ENCODE peak calls at places on chromosomes 11 and 22, in nine cellular contexts. One of them, this sample, is unnamed. For H3K36me3, H3K27me3 and H3K4me1, the result is how much of the 10 kb centered on the place peaks cover.

GRCh38 chr11:12482839-12483238 is 105.5 kb downstream of the PARVA start:
- DNase-seq in cardiac muscle cell: no peak
- DNase-seq in endodermal cell: no peak
- DNase-seq in uterus: no peak
- DNase-seq in mammary epithelial cell: no peak
- DNase-seq in tibial artery: no peak
- DNase-seq in prostate gland: no peak
- DNase-seq in GM23248: no peak
- DNase-seq in neural progenitor cell: no peak
- DNase-seq in this sample: no peak

GRCh38 chr11:33060271-33060670 is 20.9 kb downstream of the TCP11L1 start:
- DNase-seq in cardiac muscle cell: no peak
- DNase-seq in endodermal cell: peak
- DNase-seq in uterus: no peak
- DNase-seq in mammary epithelial cell: no peak
- DNase-seq in tibial artery: no peak
- DNase-seq in prostate gland: no peak
- DNase-seq in GM23248: no peak
- DNase-seq in neural progenitor cell: no peak
- DNase-seq in this sample: no peak

GRCh38 chr11:2583605-2583958 is 116.2 kb downstream of the KCNQ1OT1 start:
- DNase-seq in cardiac muscle cell: no peak
- DNase-seq in endodermal cell: peak
- DNase-seq in uterus: no peak
- DNase-seq in mammary epithelial cell: no peak
- DNase-seq in tibial artery: peak
- DNase-seq in prostate gland: no peak
- DNase-seq in GM23248: no peak
- DNase-seq in neural progenitor cell: no peak
- DNase-seq in this sample: no peak

GRCh38 chr22:49208003-49208402 is 619.7 kb downstream of the BRD1 start:
- DNase-seq in cardiac muscle cell: no peak
- DNase-seq in endodermal cell: no peak
- DNase-seq in uterus: no peak
- DNase-seq in mammary epithelial cell: no peak
- DNase-seq in tibial artery: peak
- DNase-seq in prostate gland: no peak
- DNase-seq in GM23248: no peak
- DNase-seq in neural progenitor cell: no peak
- DNase-seq in this sample: no peak

GRCh38 chr11:65892661-65893317 is 2.3 kb downstream of the CCDC85B start:
- DNase-seq in cardiac muscle cell: no peak
- DNase-seq in endodermal cell: no peak
- DNase-seq in uterus: peak
- DNase-seq in mammary epithelial cell: no peak
- DNase-seq in tibial artery: no peak
- DNase-seq in prostate gland: no peak
- DNase-seq in GM23248: no peak
- DNase-seq in neural progenitor cell: no peak
- DNase-seq in this sample: no peak

GRCh38 chr11:2375341-2375853 is 1.7 kb upstream of the CD81 start:
- DNase-seq in cardiac muscle cell: peak
- DNase-seq in endodermal cell: no peak
- DNase-seq in uterus: no peak
- DNase-seq in mammary epithelial cell: no peak
- DNase-seq in tibial artery: no peak
- DNase-seq in prostate gland: no peak
- DNase-seq in GM23248: no peak
- DNase-seq in neural progenitor cell: no peak
- DNase-seq in this sample: no peak

GRCh38 chr11:93775289-93775688 is 8.8 kb upstream of the MED17 start:
- DNase-seq in cardiac muscle cell: peak
- DNase-seq in endodermal cell: peak
- DNase-seq in uterus: no peak
- DNase-seq in mammary epithelial cell: no peak
- DNase-seq in tibial artery: no peak
- DNase-seq in prostate gland: no peak
- DNase-seq in GM23248: peak
- DNase-seq in neural progenitor cell: peak
- DNase-seq in this sample: no peak

GRCh38 chr11:128726464-128727139 is 32.7 kb downstream of the FLI1 start:
- DNase-seq in cardiac muscle cell: no peak
- DNase-seq in endodermal cell: no peak
- DNase-seq in uterus: no peak
- DNase-seq in mammary epithelial cell: no peak
- DNase-seq in tibial artery: peak
- DNase-seq in prostate gland: no peak
- DNase-seq in GM23248: peak
- DNase-seq in neural progenitor cell: no peak
- DNase-seq in this sample: peak

GRCh38 chr11:63574856-63575602 is 11.8 kb upstream of the PLAAT2 start:
- DNase-seq in cardiac muscle cell: no peak
- DNase-seq in endodermal cell: no peak
- DNase-seq in uterus: peak
- DNase-seq in mammary epithelial cell: no peak
- DNase-seq in tibial artery: peak
- DNase-seq in prostate gland: no peak
- DNase-seq in GM23248: peak
- DNase-seq in neural progenitor cell: no peak
- DNase-seq in this sample: no peak

GRCh38 chr11:82960779-82961143 is 59.2 kb downstream of the DDIAS start:
- DNase-seq in cardiac muscle cell: peak
- DNase-seq in endodermal cell: no peak
- DNase-seq in uterus: no peak
- DNase-seq in mammary epithelial cell: no peak
- DNase-seq in tibial artery: no peak
- DNase-seq in prostate gland: no peak
- DNase-seq in GM23248: no peak
- DNase-seq in neural progenitor cell: no peak
- DNase-seq in this sample: no peak

GRCh38 chr11:2993000-2993330 is 836 bp upstream of the NAP1L4 start:
- DNase-seq in cardiac muscle cell: no peak
- DNase-seq in endodermal cell: no peak
- DNase-seq in uterus: no peak
- DNase-seq in mammary epithelial cell: no peak
- DNase-seq in tibial artery: no peak
- DNase-seq in prostate gland: no peak
- DNase-seq in GM23248: no peak
- DNase-seq in neural progenitor cell: no peak
- DNase-seq in this sample: no peak

GRCh38 chr11:36374726-36375125 is 78.6 kb downstream of the PRR5L start:
- DNase-seq in cardiac muscle cell: no peak
- DNase-seq in endodermal cell: no peak
- DNase-seq in uterus: no peak
- DNase-seq in mammary epithelial cell: no peak
- DNase-seq in tibial artery: no peak
- DNase-seq in prostate gland: no peak
- DNase-seq in GM23248: no peak
- DNase-seq in neural progenitor cell: peak
- DNase-seq in this sample: no peak

GRCh38 chr11:2691991-2692841 is 7.6 kb downstream of the KCNQ1OT1 start:
- DNase-seq in cardiac muscle cell: peak
- DNase-seq in endodermal cell: peak
- DNase-seq in uterus: peak
- DNase-seq in mammary epithelial cell: no peak
- DNase-seq in tibial artery: peak
- DNase-seq in prostate gland: no peak
- DNase-seq in GM23248: no peak
- DNase-seq in neural progenitor cell: peak
- DNase-seq in this sample: peak

GRCh38 chr22:21593406-21594232 is 26.1 kb downstream of the UBE2L3 start:
- DNase-seq in cardiac muscle cell: no peak
- DNase-seq in endodermal cell: peak
- DNase-seq in uterus: no peak
- DNase-seq in mammary epithelial cell: no peak
- DNase-seq in tibial artery: no peak
- DNase-seq in prostate gland: no peak
- DNase-seq in GM23248: peak
- DNase-seq in neural progenitor cell: peak
- DNase-seq in this sample: no peak

GRCh38 chr11:71178076-71178475 is 74.3 kb downstream of the SHANK2 start:
- DNase-seq in cardiac muscle cell: no peak
- DNase-seq in endodermal cell: no peak
- DNase-seq in uterus: no peak
- DNase-seq in mammary epithelial cell: peak
- DNase-seq in tibial artery: no peak
- DNase-seq in prostate gland: no peak
- DNase-seq in GM23248: no peak
- DNase-seq in neural progenitor cell: no peak
- DNase-seq in this sample: no peak

GRCh38 chr11:1387961-1388762 is 1.6 kb upstream of the BRSK2 start:
- DNase-seq in cardiac muscle cell: peak
- DNase-seq in endodermal cell: peak
- DNase-seq in uterus: no peak
- DNase-seq in mammary epithelial cell: no peak
- DNase-seq in tibial artery: no peak
- DNase-seq in prostate gland: no peak
- DNase-seq in GM23248: no peak
- DNase-seq in neural progenitor cell: peak
- DNase-seq in this sample: peak

GRCh38 chr22:27632451-27633295 is 168.9 kb downstream of the MN1 start:
- DNase-seq in cardiac muscle cell: peak
- DNase-seq in endodermal cell: no peak
- DNase-seq in uterus: no peak
- DNase-seq in mammary epithelial cell: no peak
- DNase-seq in tibial artery: no peak
- DNase-seq in prostate gland: no peak
- DNase-seq in GM23248: no peak
- DNase-seq in neural progenitor cell: no peak
- DNase-seq in this sample: no peak

DNA sequence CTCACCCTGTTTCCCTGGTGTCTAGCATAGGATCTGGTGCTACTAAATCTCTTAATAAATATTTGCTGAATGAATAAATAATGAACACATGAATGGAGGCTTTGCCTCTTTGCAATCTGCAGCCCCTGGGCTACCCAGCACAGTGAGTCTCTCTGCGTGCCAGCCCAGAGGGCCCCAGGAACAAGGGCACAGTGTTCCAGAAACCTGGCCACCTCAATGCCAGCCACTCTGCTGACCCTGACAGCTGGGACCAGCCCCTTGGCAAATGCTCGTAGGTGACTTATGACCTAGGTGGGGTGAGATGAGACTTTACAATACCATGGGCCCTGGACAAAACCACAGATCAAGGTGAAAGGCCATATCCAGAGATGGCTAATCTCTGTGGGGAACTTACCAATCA is 31.6 kb downstream of the UQCR10 start:
- DNase-seq in cardiac muscle cell: no peak
- DNase-seq in endodermal cell: no peak
- DNase-seq in uterus: no peak
- DNase-seq in mammary epithelial cell: no peak
- DNase-seq in tibial artery: no peak
- DNase-seq in prostate gland: peak
- DNase-seq in GM23248: no peak
- DNase-seq in neural progenitor cell: no peak
- DNase-seq in this sample: no peak
- H3K36me3 ChIP-seq in cardiac muscle cell: under half
- H3K36me3 ChIP-seq in endodermal cell: half or more
- H3K36me3 ChIP-seq in uterus: under half
- H3K36me3 ChIP-seq in mammary epithelial cell: under half
- H3K36me3 ChIP-seq in tibial artery: half or more
- H3K36me3 ChIP-seq in prostate gland: under half
- H3K36me3 ChIP-seq in GM23248: under half
- H3K36me3 ChIP-seq in neural progenitor cell: under half
- H3K36me3 ChIP-seq in this sample: under half

DNA sequence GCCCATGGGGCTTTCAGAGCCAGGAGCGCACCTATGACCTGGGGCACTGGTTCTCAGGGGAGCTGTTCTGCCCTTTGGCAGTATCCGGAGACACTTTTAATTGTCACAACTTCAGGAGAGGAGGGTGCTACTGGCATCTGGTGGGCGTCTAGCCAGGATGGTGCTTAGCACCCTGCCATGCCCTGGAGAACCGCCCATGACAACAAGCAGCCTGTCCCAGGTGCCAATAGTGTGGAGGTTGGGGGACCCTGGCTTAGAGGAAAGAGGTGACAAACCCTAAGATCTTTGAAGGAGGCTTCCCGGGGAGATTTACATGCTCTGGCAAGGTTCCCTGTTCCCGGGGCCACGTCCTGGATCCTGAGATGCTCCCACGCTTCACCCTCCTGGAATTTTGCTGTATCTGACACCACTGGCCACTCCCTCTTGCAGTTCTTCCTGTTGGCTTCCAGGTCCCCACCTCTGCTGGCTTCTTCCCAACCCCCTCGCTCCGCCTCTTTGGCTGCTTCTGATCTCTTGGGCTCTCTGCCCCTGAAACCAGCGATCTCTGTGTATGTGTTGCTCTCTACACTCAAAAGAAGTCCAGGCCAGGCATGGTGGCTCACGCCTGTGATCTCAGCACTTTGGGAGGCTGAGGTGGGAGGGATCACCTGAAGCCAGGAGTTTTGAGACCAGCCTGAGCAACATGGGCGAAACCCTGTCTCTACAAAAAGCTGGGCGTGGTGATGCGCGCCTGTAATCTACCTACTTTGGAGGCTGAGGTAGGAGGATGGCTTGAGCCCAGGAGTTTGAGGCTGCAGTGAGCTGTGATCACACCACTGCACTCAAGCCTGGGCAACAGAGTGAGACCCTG is 31.1 kb downstream of the FADS3 start:
- DNase-seq in cardiac muscle cell: no peak
- DNase-seq in endodermal cell: no peak
- DNase-seq in uterus: peak
- DNase-seq in mammary epithelial cell: no peak
- DNase-seq in tibial artery: no peak
- DNase-seq in prostate gland: peak
- DNase-seq in GM23248: no peak
- DNase-seq in neural progenitor cell: no peak
- DNase-seq in this sample: no peak
- H3K27me3 ChIP-seq in cardiac muscle cell: under half
- H3K27me3 ChIP-seq in endodermal cell: under half
- H3K27me3 ChIP-seq in uterus: under half
- H3K27me3 ChIP-seq in mammary epithelial cell: under half
- H3K27me3 ChIP-seq in tibial artery: under half
- H3K27me3 ChIP-seq in prostate gland: under half
- H3K27me3 ChIP-seq in GM23248: under half
- H3K27me3 ChIP-seq in neural progenitor cell: under half
- H3K27me3 ChIP-seq in this sample: under half

DNA sequence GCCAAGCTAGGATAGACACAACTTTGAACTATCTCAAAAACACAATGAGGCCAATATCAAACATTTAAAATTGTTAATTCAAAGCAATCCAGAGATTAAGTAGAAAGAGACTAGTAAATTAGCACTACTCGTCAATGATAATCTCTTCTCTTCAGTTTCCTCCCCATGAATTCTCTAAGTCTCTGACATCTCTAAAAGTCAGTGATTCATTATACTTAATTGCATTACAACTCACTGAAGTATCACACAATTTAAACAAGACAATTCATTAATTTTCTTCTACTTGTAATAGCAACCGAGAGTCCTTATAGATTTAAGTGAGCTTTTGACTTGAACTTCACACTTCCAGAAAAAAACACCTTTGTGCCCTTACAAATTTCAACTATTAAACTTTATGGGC is 4.3 kb downstream of the DDX6 start:
- DNase-seq in cardiac muscle cell: no peak
- DNase-seq in endodermal cell: no peak
- DNase-seq in uterus: no peak
- DNase-seq in mammary epithelial cell: no peak
- DNase-seq in tibial artery: no peak
- DNase-seq in prostate gland: no peak
- DNase-seq in GM23248: peak
- DNase-seq in neural progenitor cell: no peak
- DNase-seq in this sample: no peak
- H3K4me1 ChIP-seq in cardiac muscle cell: under half
- H3K4me1 ChIP-seq in endodermal cell: under half
- H3K4me1 ChIP-seq in uterus: under half
- H3K4me1 ChIP-seq in mammary epithelial cell: under half
- H3K4me1 ChIP-seq in tibial artery: half or more
- H3K4me1 ChIP-seq in prostate gland: under half
- H3K4me1 ChIP-seq in GM23248: under half
- H3K4me1 ChIP-seq in neural progenitor cell: under half
- H3K4me1 ChIP-seq in this sample: under half

GRCh38 chr22:37499006-37499707 is 13.0 kb upstream of the MFNG start:
- DNase-seq in cardiac muscle cell: no peak
- DNase-seq in endodermal cell: no peak
- DNase-seq in uterus: no peak
- DNase-seq in mammary epithelial cell: no peak
- DNase-seq in tibial artery: no peak
- DNase-seq in prostate gland: no peak
- DNase-seq in GM23248: no peak
- DNase-seq in neural progenitor cell: no peak
- DNase-seq in this sample: no peak
- H3K36me3 ChIP-seq in cardiac muscle cell: under half
- H3K36me3 ChIP-seq in endodermal cell: under half
- H3K36me3 ChIP-seq in uterus: under half
- H3K36me3 ChIP-seq in mammary epithelial cell: under half
- H3K36me3 ChIP-seq in tibial artery: under half
- H3K36me3 ChIP-seq in prostate gland: under half
- H3K36me3 ChIP-seq in GM23248: under half
- H3K36me3 ChIP-seq in neural progenitor cell: under half
- H3K36me3 ChIP-seq in this sample: under half